ENCODE peak calls at places on chromosomes 4 and X, in four cellular contexts. Y is HepG2, A is K562, Z is GM12878. O is an unnamed sample.

GRCh38 chrX:50812995-50813842 is 775 bp downstream of the SHROOM4 start:
- DNase-seq in Y (no peak), A (no peak), Z (no peak), O (peak; percentile 55)

GRCh38 chr4:73988096-73988495 is at the start of gene PPBP:
- DNase-seq in Y (no peak), A (no peak), Z (no peak), O (no peak)

GRCh38 chr4:105550641-105551040 is 1.8 kb upstream of the ARHGEF38 start:
- DNase-seq in Y (no peak), A (no peak), Z (no peak), O (no peak)

GRCh38 chrX:110745288-110745687 is 50.3 kb downstream of the CHRDL1 start:
- DNase-seq in Y (no peak), A (no peak), Z (no peak), O (no peak)

GRCh38 chrX:38861489-38861888 is 60.2 kb downstream of the MID1IP1 start:
- DNase-seq in Y (no peak), A (no peak), Z (no peak), O (no peak)

GRCh38 chr4:3387154-3387942 is 54.4 kb upstream of the HGFAC start:
- DNase-seq in Y (no peak), A (no peak), Z (peak; percentile 57), O (peak; percentile 48)

GRCh38 chr4:99430106-99430505 is 5.0 kb downstream of the ADH7 start:
- DNase-seq in Y (no peak), A (no peak), Z (no peak), O (no peak)

GRCh38 chrX:110444996-110445395 is 86.3 kb downstream of the RTL9 start:
- DNase-seq in Y (no peak), A (no peak), Z (no peak), O (no peak)

GRCh38 chr4:106584590-106584989 is 216.0 kb upstream of the GIMD1 start:
- DNase-seq in Y (no peak), A (no peak), Z (no peak), O (no peak)

GRCh38 chrX:86066998-86067397 is 19.6 kb upstream of the CHM start:
- DNase-seq in Y (peak; percentile 40), A (peak; percentile 52), Z (no peak), O (no peak)

GRCh38 chrX:129360175-129360574 is 163.1 kb downstream of the SMARCA1 start:
- DNase-seq in Y (peak; percentile 61), A (peak; percentile 50), Z (peak; percentile 21), O (peak; percentile 62)

GRCh38 chr4:25993564-25994185 is 79.7 kb downstream of the SMIM20 start:
- DNase-seq in Y (peak; percentile 35), A (peak; percentile 45), Z (no peak), O (peak; percentile 93)

GRCh38 chr4:184459413-184459812 is 14.9 kb downstream of the IRF2 start:
- DNase-seq in Y (no peak), A (no peak), Z (no peak), O (no peak)

GRCh38 chr4:121114756-121115155 is 42.4 kb upstream of the NDNF start:
- DNase-seq in Y (no peak), A (no peak), Z (no peak), O (no peak)

GRCh38 chr4:140368686-140369085 is 4.8 kb upstream of the SCOC start:
- DNase-seq in Y (no peak), A (peak; percentile 16), Z (no peak), O (no peak)

GRCh38 chr4:145954924-145955339 is 16.3 kb upstream of the ZNF827 start:
- DNase-seq in Y (no peak), A (peak; percentile 82), Z (no peak), O (no peak)
- TF ChIP-seq HDAC6 in Y (no peak), A (no peak), Z (no peak), O (no peak)

GRCh38 chrX:48700246-48700645 is 3.7 kb downstream of the SUV39H1 start:
- DNase-seq in Y (no peak), A (no peak), Z (no peak), O (no peak)
- TF ChIP-seq HDAC6 in Y (no peak), A (no peak), Z (no peak), O (no peak)

DNA sequence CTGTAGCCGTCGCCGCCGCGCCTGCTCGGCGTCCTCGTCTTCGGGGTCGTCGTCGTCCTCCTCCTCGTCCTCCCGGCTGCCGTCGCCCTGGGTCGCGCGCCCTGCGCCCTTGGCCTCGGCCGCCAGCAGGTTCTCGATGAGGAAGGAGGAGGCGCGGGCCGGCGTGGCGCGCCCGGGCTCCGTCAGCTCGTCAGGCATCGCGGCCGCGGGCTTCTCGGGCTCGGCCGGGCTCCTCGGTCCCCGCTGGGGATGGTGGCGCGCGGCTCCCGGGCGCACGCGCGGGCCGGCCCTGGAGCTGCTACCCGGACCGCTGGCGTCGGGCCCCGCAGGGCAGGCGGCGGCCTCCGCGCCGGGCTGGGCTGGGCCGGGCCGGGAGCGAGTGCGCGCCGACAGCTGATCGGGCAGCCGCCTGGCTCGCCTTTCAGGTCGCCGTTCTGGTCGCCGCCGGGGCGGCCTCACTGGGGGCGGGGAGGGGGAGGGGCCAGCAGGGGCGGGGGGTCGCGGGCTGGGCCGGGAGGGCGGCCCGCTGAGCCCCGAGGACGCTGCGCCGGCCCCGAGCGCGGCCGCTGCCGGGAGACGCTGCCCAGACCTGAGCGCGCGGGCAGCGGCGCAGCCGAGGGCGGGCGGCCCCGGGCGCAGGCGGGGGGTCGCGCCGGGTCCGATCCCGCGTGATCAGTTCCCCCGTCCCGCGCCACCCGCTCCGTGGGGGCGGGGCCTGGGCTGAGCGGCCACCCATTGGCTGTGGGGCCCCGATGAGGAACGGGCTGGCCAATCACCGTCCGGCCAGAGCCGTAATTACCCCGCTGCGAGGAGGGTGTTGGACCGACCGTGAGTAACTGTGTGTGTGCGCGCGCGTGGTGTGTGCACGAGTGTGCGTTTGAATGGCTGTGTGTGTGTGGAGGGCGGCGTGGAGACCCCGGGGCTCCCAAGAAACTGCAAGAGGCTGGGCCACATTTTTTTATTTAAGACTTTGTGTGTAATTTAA is at the start of gene HMX1:
- DNase-seq in Y (no peak), A (no peak), Z (no peak), O (peak; percentile 85)
- TF ChIP-seq HDAC6 in Y (no peak), A (no peak), Z (no peak), O (no peak)

GRCh38 chr4:115128037-115128436 is 14.6 kb upstream of the NDST4 start:
- DNase-seq in Y (no peak), A (no peak), Z (no peak), O (no peak)
- TF ChIP-seq HDAC6 in Y (no peak), A (no peak), Z (no peak), O (no peak)

DNA sequence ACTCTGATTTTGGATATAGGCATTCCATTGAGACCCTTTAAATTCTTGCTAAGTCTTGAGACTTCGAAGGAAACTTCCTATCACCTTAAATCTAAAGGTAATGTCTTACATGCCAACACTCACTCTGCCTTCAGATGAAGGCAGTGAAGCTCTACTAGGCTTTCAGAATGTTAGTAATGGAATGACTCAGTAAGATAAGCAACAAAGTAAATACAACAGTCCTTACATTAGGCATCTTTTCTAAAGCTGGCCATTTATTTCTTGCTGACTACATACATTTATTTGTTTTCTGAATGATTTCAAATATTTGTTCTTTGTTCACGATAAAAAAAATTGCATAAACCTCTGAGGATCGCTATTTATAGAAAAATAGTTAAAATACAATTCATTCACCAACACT is 43.5 kb downstream of the ASIC5 start:
- DNase-seq in Y (no peak), A (no peak), Z (no peak), O (no peak)
- TF ChIP-seq HDAC6 in Y (no peak), A (no peak), Z (no peak), O (no peak)

GRCh38 chrX:28552322-28552721 is 34.9 kb upstream of the IL1RAPL1 start:
- DNase-seq in Y (no peak), A (no peak), Z (no peak), O (no peak)

GRCh38 chrX:28552882-28553829 is 34.1 kb upstream of the IL1RAPL1 start:
- DNase-seq in Y (no peak), A (no peak), Z (no peak), O (no peak)

GRCh38 chrX:28549839-28550238 is 37.4 kb upstream of the IL1RAPL1 start:
- DNase-seq in Y (no peak), A (no peak), Z (no peak), O (no peak)

DNA sequence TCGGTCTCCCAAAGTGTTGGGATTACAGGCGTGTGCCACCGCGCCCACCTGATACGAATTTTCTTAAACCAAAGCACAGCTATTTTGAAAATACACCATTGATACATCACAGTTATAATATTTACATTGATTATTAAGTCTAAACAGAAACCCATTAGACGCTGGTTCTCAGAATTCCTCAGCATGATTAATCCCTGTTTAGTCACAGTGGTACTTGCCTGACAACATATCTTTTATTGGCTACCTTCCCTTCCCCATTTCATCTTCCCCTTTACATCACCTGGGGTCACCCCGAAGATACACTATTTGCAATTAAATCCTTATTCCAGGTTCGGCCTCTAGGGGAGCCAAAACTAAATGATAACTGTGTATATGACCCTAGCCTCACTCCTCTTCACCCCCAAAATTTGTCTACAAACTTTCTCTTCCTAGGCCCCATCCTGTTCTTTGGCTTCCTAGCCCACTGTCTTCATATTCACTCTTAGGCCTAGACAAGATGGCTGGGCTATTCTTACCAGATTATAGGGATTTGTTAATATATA is 36.8 kb upstream of the IL1RAPL1 start:
- DNase-seq in Y (no peak), A (no peak), Z (no peak), O (no peak)
- TF ChIP-seq HDAC6 in Y (no peak), A (no peak), Z (no peak), O (no peak)

GRCh38 chr4:78720994-78721677 is 55.0 kb upstream of the BMP2K start:
- DNase-seq in Y (peak; percentile 13), A (peak; percentile 93), Z (no peak), O (no peak)
- TF ChIP-seq HDAC6 in Y (no peak), A (no peak), Z (no peak), O (no peak)

DNA sequence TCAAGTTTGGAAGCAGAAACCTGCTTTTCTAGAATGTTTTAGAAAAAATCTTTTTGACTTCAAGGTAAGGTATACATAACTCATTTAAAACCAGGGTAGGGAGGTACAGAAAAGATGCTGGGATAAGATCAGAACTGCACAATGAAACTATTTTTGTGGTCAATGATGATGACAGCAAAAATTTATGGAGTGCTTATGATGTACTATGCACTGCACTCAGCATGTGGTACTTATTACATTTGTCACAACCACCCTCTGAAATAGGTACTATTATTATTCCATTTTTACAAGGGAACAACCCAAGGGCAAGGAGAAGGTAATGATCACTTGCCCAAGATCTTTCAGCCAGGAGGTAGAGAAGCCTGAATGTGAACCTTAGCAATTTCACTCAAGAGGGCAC is 8.0 kb downstream of the GPM6B start:
- DNase-seq in Y (no peak), A (no peak), Z (no peak), O (no peak)
- TF ChIP-seq HDAC6 in Y (no peak), A (no peak), Z (no peak), O (no peak)

GRCh38 chr4:94690851-94691254 is 66.9 kb upstream of the BMPR1B start:
- DNase-seq in Y (no peak), A (no peak), Z (no peak), O (no peak)

GRCh38 chr4:94698187-94698586 is 59.6 kb upstream of the BMPR1B start:
- DNase-seq in Y (no peak), A (no peak), Z (no peak), O (no peak)

GRCh38 chr4:94691552-94691951 is 66.2 kb upstream of the BMPR1B start:
- DNase-seq in Y (no peak), A (no peak), Z (no peak), O (no peak)

DNA sequence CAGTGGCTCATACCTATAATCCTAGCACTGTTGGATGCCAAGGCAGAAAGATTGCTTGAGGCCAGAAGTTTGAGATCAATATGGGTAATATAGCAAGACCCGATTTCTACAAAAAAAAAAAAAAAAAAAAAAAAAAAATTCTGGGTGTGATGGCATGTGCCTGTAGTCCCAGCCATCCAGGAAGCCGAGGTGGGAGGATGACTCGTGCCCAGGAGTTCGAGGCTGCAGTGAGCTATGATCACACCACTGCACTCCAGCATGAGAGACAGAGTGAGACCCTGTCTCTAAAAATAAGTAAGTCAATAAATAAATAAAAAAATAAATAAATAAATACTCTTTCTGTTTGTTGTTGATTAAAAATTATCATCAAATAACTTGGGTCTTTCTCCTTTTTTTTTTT is 62.4 kb upstream of the BMPR1B start:
- DNase-seq in Y (no peak), A (no peak), Z (no peak), O (no peak)
- TF ChIP-seq HDAC6 in Y (no peak), A (no peak), Z (no peak), O (no peak)